ENCODE peak calls at places on chromosome 4, in eight cellular contexts. C is HCT116, H is sigmoid colon, S is stomach, B is SK-N-SH, W is suprapubic skin, Y is K562, M is transverse colon. N is an unnamed sample.

GRCh38 chr4:92618968-92619367 is 315.2 kb downstream of the GRID2 start:
- DNase-seq in C (no peak), H (no peak), S (no peak), B (no peak), W (no peak), Y (no peak), M (no peak), N (no peak)

GRCh38 chr4:128427832-128428366 is 140.3 kb upstream of the PGRMC2 start:
- DNase-seq in C (peak; percentile 86), H (no peak), S (peak; percentile 49), B (peak; percentile 38), W (no peak), Y (peak; percentile 44), M (peak; percentile 28), N (peak; percentile 84)

GRCh38 chr4:1466034-1466960 is 60.1 kb upstream of the NKX1-1 start:
- DNase-seq in C (no peak), H (no peak), S (no peak), B (peak; percentile 11), W (no peak), Y (no peak), M (no peak), N (no peak)

GRCh38 chr4:23266401-23266800 is 573.7 kb downstream of the GBA3 start:
- DNase-seq in C (no peak), H (no peak), S (no peak), B (no peak), W (no peak), Y (no peak), M (no peak), N (no peak)

GRCh38 chr4:35151816-35152572 is 1092.3 kb downstream of the ARAP2 start:
- DNase-seq in C (peak; percentile 29), H (no peak), S (no peak), B (peak; percentile 20), W (no peak), Y (peak; percentile 11), M (no peak), N (no peak)

GRCh38 chr4:133095591-133095990 is 53.5 kb upstream of the PCDH10 start:
- DNase-seq in C (no peak), H (no peak), S (no peak), B (no peak), W (no peak), Y (no peak), M (no peak), N (no peak)

GRCh38 chr4:88659061-88659889 is 38.4 kb downstream of the NAP1L5 start:
- DNase-seq in C (peak; percentile 35), H (peak; percentile 70), S (peak; percentile 64), B (peak; percentile 45), W (no peak), Y (peak; percentile 13), M (peak; percentile 45), N (peak; percentile 48)

GRCh38 chr4:898869-899555 is 33.1 kb downstream of the GAK start:
- DNase-seq in C (no peak), H (no peak), S (no peak), B (no peak), W (no peak), Y (no peak), M (no peak), N (no peak)

GRCh38 chr4:184887947-184888346 is 62.2 kb upstream of the ACSL1 start:
- DNase-seq in C (no peak), H (no peak), S (no peak), B (no peak), W (no peak), Y (no peak), M (no peak), N (no peak)

GRCh38 chr4:30903493-30903892 is 183.3 kb downstream of the PCDH7 start:
- DNase-seq in C (no peak), H (no peak), S (no peak), B (no peak), W (no peak), Y (no peak), M (no peak), N (no peak)

GRCh38 chr4:184287697-184288255 is 70.1 kb upstream of the ENPP6 start:
- DNase-seq in C (no peak), H (no peak), S (peak; percentile 74), B (no peak), W (no peak), Y (no peak), M (peak; percentile 40), N (peak; percentile 81)

GRCh38 chr4:11397146-11397545 is 31.5 kb downstream of the HS3ST1 start:
- DNase-seq in C (peak; percentile 36), H (no peak), S (no peak), B (no peak), W (no peak), Y (no peak), M (no peak), N (no peak)

GRCh38 chr4:17197070-17197469 is 298.6 kb upstream of the LDB2 start:
- DNase-seq in C (no peak), H (no peak), S (no peak), B (no peak), W (no peak), Y (no peak), M (no peak), N (no peak)

DNA sequence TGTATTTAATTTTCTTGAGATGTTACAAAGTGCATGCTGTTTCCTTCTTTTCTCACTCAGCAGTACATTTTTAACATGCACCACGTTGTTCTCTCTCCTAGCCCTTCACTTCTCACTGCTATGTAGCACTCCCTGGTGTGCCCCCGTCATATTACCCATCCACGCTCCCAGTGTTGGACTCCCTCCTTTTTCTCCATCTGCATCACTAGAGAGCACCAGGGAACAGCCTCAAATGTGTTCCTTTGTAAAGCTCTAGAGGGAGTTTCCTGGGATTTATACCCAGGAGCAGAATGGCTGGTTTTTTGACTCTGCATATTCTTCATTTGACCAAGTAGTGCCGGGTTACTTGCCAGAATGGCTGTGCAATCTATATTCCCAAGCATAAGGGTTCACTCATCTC is 240.3 kb upstream of the ANXA3 start:
- DNase-seq in C (no peak), H (no peak), S (no peak), B (no peak), W (no peak), Y (no peak), M (no peak), N (no peak)
- TF ChIP-seq CTCF in C (peak; percentile 20), H (no peak), S (no peak), B (no peak), W (no peak), Y (peak; percentile 23), M (no peak), N (no peak)

GRCh38 chr4:24727390-24727789 is 68.0 kb upstream of the SOD3 start:
- DNase-seq in C (no peak), H (no peak), S (no peak), B (no peak), W (no peak), Y (no peak), M (no peak), N (no peak)

GRCh38 chr4:24731448-24731847 is 63.9 kb upstream of the SOD3 start:
- DNase-seq in C (no peak), H (no peak), S (no peak), B (no peak), W (no peak), Y (no peak), M (no peak), N (no peak)

GRCh38 chr4:24730256-24731001 is 64.9 kb upstream of the SOD3 start:
- DNase-seq in C (no peak), H (peak; percentile 70), S (no peak), B (no peak), W (peak; percentile 88), Y (no peak), M (peak; percentile 18), N (peak; percentile 50)

GRCh38 chr4:24734511-24734910 is 60.9 kb upstream of the SOD3 start:
- DNase-seq in C (no peak), H (no peak), S (no peak), B (no peak), W (no peak), Y (no peak), M (no peak), N (no peak)

GRCh38 chr4:24729041-24729730 is 66.2 kb upstream of the SOD3 start:
- DNase-seq in C (no peak), H (no peak), S (no peak), B (no peak), W (no peak), Y (no peak), M (no peak), N (no peak)
- H3K4me1 ChIP-seq in C (no peaks in the 10 kb centered on the region), H (no peaks in the 10 kb centered on the region), S (no peaks in the 10 kb centered on the region), B (no peaks in the 10 kb centered on the region), W (peaks cover 4% of the 10 kb centered on the region), Y (no peaks in the 10 kb centered on the region), M (no peaks in the 10 kb centered on the region), N (no peaks in the 10 kb centered on the region)

DNA sequence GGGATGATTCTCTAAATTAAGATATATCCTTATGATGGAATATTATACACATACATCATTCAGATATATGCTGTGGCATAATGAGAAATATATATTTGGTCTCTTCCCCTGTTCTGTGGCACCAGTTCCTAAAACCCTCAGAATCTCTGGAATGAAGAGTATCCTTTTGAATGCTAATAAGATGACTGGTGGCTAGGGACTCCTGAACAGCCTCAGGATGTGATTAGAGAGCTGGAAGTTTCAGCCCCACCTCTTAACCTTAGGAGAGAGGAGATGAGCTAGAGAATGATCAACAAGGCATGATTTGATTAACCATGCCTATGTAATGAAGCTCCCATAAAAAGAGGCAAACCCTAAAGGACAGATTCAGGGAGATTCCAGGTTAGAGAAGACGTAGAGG is 632.0 kb downstream of the IQCM start:
- DNase-seq in C (no peak), H (no peak), S (no peak), B (no peak), W (no peak), Y (no peak), M (no peak), N (no peak)
- TF ChIP-seq POLR2AphosphoS5 in C (no peak), H (no peak), S (no peak), B (no peak), W (no peak), Y (no peak), M (no peak), N (no peak)

GRCh38 chr4:73868206-73869129 is 725 bp upstream of the CXCL1 start:
- DNase-seq in C (no peak), H (peak; percentile 57), S (no peak), B (no peak), W (no peak), Y (no peak), M (no peak), N (no peak)

GRCh38 chr4:73869130-73870055 is at the start of gene CXCL1:
- DNase-seq in C (no peak), H (peak; percentile 71), S (peak; percentile 50), B (peak; percentile 7), W (no peak), Y (peak; percentile 37), M (peak; percentile 74), N (peak; percentile 89)

GRCh38 chr4:73866236-73866635 is 3.0 kb upstream of the CXCL1 start:
- DNase-seq in C (no peak), H (no peak), S (no peak), B (no peak), W (no peak), Y (no peak), M (no peak), N (no peak)

GRCh38 chr4:73865697-73866096 is 3.5 kb upstream of the CXCL1 start:
- DNase-seq in C (no peak), H (no peak), S (no peak), B (no peak), W (no peak), Y (no peak), M (no peak), N (no peak)

DNA sequence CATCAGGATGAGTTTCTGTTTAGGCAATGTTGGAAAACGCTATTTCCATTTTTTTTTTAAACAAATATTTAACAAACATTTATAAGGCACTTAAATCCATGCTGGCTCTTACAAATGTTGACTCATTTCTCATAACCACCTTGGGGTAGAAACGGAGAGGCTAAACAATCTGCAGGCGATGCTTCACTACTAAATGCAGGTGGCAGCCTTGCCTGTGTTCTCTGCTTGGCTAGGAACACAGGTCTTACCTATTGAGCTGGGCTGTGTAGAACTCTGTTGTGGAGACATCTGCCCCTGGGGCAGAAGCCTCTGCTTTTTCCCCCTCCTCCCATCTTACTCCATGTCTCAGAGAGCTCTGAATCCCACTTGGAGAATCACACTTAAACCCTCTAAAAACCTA is 1.4 kb upstream of the CXCL1 start:
- DNase-seq in C (peak; percentile 70), H (no peak), S (peak; percentile 40), B (no peak), W (no peak), Y (no peak), M (peak; percentile 51), N (peak; percentile 70)
- TF ChIP-seq CTCF in C (no peak), H (peak; percentile 11), S (no peak), B (no peak), W (no peak), Y (no peak), M (peak; percentile 24), N (no peak)